ENCODE peak calls at places on chromosomes 16 and 17, in seven cellular contexts. V, T, Z, A, P, C and J are unnamed samples.

GRCh38 chr16:56512025-56512424 is 7.8 kb downstream of the BBS2 start:
- DNase-seq in V (no peak), A (no peak), T (no peak), P (no peak), C (no peak), Z (no peak), J (no peak)

GRCh38 chr17:50117202-50118040 is 12.5 kb downstream of the SAMD14 start:
- DNase-seq in T (peak), V (peak), A (no peak), P (no peak), Z (peak), C (peak), J (peak)

GRCh38 chr16:525520-526180 is 1.9 kb upstream of the CAPN15 start:
- DNase-seq in A (no peak), V (peak), P (no peak), C (peak), T (no peak), Z (peak), J (peak)

GRCh38 chr17:48791128-48792032 is 25.6 kb downstream of the TTLL6 start:
- DNase-seq in V (peak), A (peak), C (peak), P (peak), Z (peak), T (peak), J (peak)

GRCh38 chr17:36494674-36495073 is 8.2 kb downstream of the ZNHIT3 start:
- DNase-seq in P (no peak), A (no peak), V (no peak), C (peak), Z (no peak), T (no peak), J (no peak)

GRCh38 chr16:66036775-66037715 is 329.4 kb upstream of the CDH5 start:
- DNase-seq in A (no peak), T (no peak), C (no peak), P (no peak), Z (no peak), V (no peak), J (no peak)

GRCh38 chr16:3938843-3939624 is 58.5 kb upstream of the CREBBP start:
- DNase-seq in Z (peak), A (peak), V (peak), C (peak), P (peak), T (peak), J (peak)

GRCh38 chr16:19294156-19294649 is 8.7 kb downstream of the CLEC19A start:
- DNase-seq in A (no peak), Z (no peak), T (no peak), C (peak), V (no peak), P (no peak), J (no peak)

GRCh38 chr17:40176409-40177110 is 710 bp upstream of the RAPGEFL1 start:
- DNase-seq in C (no peak), T (no peak), V (no peak), A (no peak), P (no peak), Z (no peak), J (no peak)

GRCh38 chr16:7304932-7305331 is 27.7 kb upstream of the RBFOX1 start:
- DNase-seq in V (peak), Z (no peak), A (no peak), T (no peak), C (no peak), P (no peak), J (no peak)

GRCh38 chr17:75370288-75370687 is 35.2 kb downstream of the GRB2 start:
- DNase-seq in C (no peak), T (no peak), Z (no peak), P (no peak), V (no peak), A (no peak), J (no peak)

GRCh38 chr16:53080345-53081031 is 25.7 kb downstream of the CHD9 start:
- DNase-seq in Z (peak), P (no peak), C (peak), T (no peak), A (no peak), V (peak), J (peak)

GRCh38 chr16:47016700-47017133 is 43.2 kb upstream of the DNAJA2 start:
- DNase-seq in C (no peak), A (no peak), V (no peak), P (no peak), T (no peak), Z (no peak), J (no peak)

GRCh38 chr17:76925333-76925935 is 57.2 kb downstream of the MGAT5B start:
- DNase-seq in V (no peak), T (no peak), Z (no peak), P (no peak), A (no peak), C (no peak), J (peak)

GRCh38 chr16:17359778-17360177 is 111.0 kb downstream of the XYLT1 start:
- DNase-seq in P (no peak), A (no peak), Z (peak), C (no peak), V (no peak), T (no peak), J (no peak)

GRCh38 chr17:67400193-67400592 is 23.1 kb downstream of the PITPNC1 start:
- DNase-seq in T (no peak), A (no peak), Z (peak), V (no peak), C (peak), P (no peak), J (peak)

GRCh38 chr17:50028207-50029120 is 27.4 kb upstream of the ITGA3 start:
- DNase-seq in A (no peak), T (peak), P (no peak), C (no peak), V (peak), Z (peak), J (peak)

GRCh38 chr17:82845163-82845807 is 5.5 kb upstream of the ZNF750 start:
- DNase-seq in A (no peak), Z (no peak), T (no peak), C (no peak), V (no peak), P (no peak), J (no peak)

GRCh38 chr17:17509601-17510425 is 13.6 kb upstream of the RASD1 start:
- DNase-seq in T (no peak), P (no peak), V (no peak), C (no peak), Z (no peak), A (no peak), J (no peak)

GRCh38 chr16:89696598-89697128 is 4.8 kb downstream of the SPATA2L start:
- DNase-seq in V (no peak), P (no peak), T (no peak), C (no peak), A (no peak), Z (no peak), J (peak)

GRCh38 chr17:39376434-39376833 is 25.0 kb downstream of the FBXL20 start:
- DNase-seq in A (no peak), T (no peak), C (peak), V (no peak), Z (no peak), P (no peak), J (no peak)

GRCh38 chr16:56420613-56421012 is 4.7 kb downstream of the AMFR start:
- DNase-seq in V (no peak), T (no peak), A (no peak), C (no peak), Z (no peak), P (no peak), J (no peak)

GRCh38 chr17:49995055-49995738 is at the start of gene DLX3:
- DNase-seq in A (peak), Z (peak), P (peak), V (peak), T (peak), C (peak), J (peak)

GRCh38 chr17:61389670-61390478 is 9.8 kb upstream of the TBX2 start:
- DNase-seq in Z (peak), A (no peak), V (peak), P (no peak), T (peak), C (peak), J (peak)

GRCh38 chr17:40348562-40349476 is 15.7 kb downstream of the GJD3 start:
- DNase-seq in V (no peak), P (no peak), C (no peak), T (no peak), Z (no peak), A (no peak), J (no peak)

GRCh38 chr16:56514845-56515244 is 5.0 kb downstream of the BBS2 start:
- DNase-seq in C (no peak), T (no peak), P (no peak), V (no peak), A (no peak), Z (peak), J (peak)

GRCh38 chr16:72612271-72612670 is 435.7 kb downstream of the ZFHX3 start:
- DNase-seq in Z (peak), T (no peak), V (no peak), A (no peak), P (no peak), C (no peak), J (no peak)

GRCh38 chr17:8131844-8132441 is 8.0 kb upstream of the HES7 start:
- DNase-seq in V (no peak), A (no peak), P (no peak), T (no peak), Z (no peak), C (peak), J (peak)

GRCh38 chr17:17561408-17562144 is 29.9 kb downstream of the PEMT start:
- DNase-seq in T (no peak), C (no peak), Z (no peak), A (no peak), V (no peak), P (no peak), J (no peak)

GRCh38 chr17:82603981-82604448 is 44.2 kb downstream of the WDR45B start:
- DNase-seq in C (peak), A (no peak), Z (peak), V (no peak), P (no peak), T (no peak), J (peak)

GRCh38 chr16:78894872-78895271 is 705.7 kb downstream of the MAF start:
- DNase-seq in V (no peak), T (no peak), C (no peak), A (no peak), Z (no peak), P (no peak), J (no peak)

GRCh38 chr16:80932725-80933124 is 74.0 kb downstream of the CMC2 start:
- DNase-seq in T (no peak), P (no peak), C (peak), Z (peak), A (no peak), V (no peak), J (peak)

GRCh38 chr16:68503334-68503733 is 35.8 kb upstream of the ZFP90 start:
- DNase-seq in C (no peak), A (no peak), P (no peak), V (no peak), T (no peak), Z (peak), J (no peak)

GRCh38 chr16:84845496-84846002 is 25.8 kb downstream of the CRISPLD2 start:
- DNase-seq in P (no peak), T (peak), C (no peak), V (no peak), A (no peak), Z (no peak), J (no peak)

GRCh38 chr16:84844049-84844350 is 24.2 kb downstream of the CRISPLD2 start:
- DNase-seq in V (no peak), T (no peak), A (no peak), C (no peak), Z (no peak), P (no peak), J (no peak)

GRCh38 chr16:84842516-84843148 is 22.8 kb downstream of the CRISPLD2 start:
- DNase-seq in C (no peak), T (no peak), V (no peak), P (no peak), A (no peak), Z (no peak), J (no peak)

GRCh38 chr16:84843149-84844048 is 23.6 kb downstream of the CRISPLD2 start:
- DNase-seq in Z (no peak), P (no peak), C (no peak), T (no peak), A (no peak), V (no peak), J (no peak)

DNA sequence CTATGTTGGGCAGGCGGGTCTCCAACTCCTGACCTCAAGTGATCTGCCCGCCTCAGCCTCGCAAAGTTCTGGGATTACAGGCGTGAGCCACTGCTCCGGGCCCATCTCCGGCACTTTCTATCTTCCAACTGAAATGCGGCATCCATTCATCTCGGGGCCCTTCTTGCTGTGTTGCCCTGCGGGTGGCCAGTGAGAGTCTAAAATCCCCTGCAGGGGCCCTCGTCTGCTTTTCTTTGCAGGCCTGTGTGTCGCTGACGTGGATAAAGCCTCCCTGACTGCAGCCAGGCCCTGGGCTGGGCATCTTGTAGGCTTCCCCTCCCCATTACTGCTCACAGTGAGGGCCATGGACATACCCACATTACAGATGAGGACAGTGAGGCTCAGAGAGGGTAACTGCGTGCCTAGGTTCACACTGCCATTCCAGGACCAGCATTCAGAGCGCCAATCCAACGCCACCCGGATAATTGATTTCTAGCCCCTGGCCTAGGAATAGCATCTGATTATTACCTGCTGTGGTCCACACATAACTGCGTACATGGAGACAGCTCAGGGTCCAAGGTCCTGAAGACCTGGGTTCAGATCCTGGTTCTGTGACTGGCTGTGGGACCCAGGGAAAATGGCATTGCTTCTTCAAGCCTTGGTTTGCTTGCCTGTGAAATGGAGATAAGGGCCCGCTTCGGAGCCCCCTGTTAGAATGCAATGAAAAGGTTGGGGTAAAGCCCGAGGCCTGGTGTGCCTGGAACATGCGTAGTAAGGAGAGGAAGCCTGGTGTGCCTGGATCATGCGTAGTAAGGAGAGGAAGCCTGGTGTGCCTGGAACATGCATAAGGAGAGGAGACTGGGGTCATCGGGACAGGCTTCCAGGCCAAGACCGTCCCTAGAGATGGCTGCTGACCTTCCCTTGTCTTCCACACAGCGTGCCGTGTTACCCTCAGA is 25.0 kb downstream of the CRISPLD2 start:
- DNase-seq in A (peak), P (peak), C (no peak), Z (no peak), V (peak), T (peak), J (no peak)
- H2AK5ac ChIP-seq in A (no peak), P (no peak), C (no peak), Z (peak), V (no peak), T (no peak), J (no peak)

GRCh38 chr16:8961811-8962390 is 1.8 kb downstream of the USP7 start:
- DNase-seq in T (no peak), A (no peak), C (no peak), Z (no peak), P (no peak), V (no peak), J (peak)
- H2AK5ac ChIP-seq in T (no peak), A (no peak), C (no peak), Z (no peak), P (no peak), V (no peak), J (no peak)

DNA sequence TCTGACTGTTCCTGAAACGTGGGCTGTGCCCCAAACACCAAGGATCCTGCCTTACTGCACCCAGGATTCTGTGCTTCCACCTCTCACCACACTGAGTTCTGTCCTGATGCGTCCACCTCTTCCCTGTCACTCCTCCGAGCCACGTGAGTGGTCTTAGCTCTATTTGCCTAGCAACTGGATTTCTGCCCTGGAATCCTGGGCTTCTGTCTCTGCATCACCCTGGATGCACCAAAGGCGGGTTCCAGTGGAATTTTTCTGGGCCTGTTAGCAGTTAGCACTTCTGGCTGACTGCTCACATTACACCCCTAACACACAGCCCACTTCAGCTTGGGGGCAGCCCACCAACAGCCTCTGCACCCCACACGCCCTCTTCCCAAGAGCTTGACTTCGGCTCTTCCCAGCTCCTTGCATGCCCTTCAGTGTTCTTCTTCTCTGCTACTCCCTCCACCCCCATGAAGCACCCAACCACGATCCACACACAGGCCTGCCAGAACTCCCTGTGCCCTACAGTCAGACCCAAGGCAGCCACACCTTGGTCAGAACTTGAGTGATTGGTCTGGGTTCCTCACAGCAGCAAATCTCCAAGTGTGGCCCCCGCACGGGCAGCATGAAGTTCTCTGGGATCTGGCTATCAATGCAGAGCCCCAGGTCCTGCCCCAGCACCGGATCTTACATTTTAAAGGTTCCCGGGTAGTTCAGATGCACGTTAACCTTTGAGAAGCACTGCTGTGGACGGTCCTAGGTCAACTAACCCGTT is 129.8 kb upstream of the RCVRN start:
- DNase-seq in P (no peak), A (no peak), V (no peak), C (no peak), Z (no peak), T (no peak), J (no peak)
- H2AK5ac ChIP-seq in P (peak), A (no peak), V (no peak), C (no peak), Z (no peak), T (no peak), J (no peak)

DNA sequence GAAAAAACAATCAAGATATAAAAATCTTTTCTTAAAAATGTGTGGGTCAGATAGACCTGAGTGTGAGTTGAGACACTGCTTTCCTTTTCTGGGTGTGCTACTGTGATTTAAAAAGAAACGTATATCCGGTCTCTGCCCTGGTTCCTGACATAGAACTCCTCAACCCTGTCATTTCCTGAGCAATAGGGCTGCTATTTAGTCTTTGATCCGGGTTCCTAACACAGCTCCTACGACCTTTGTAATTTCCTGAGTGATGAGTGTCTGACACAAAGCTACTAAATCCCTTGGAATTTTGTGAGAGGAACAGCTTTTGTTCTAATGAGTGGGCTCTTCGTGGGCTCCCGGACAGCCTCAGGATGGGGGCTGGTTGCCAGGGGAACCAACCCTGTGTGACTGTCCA is 93.9 kb upstream of the FA2H start:
- DNase-seq in T (no peak), C (peak), Z (peak), A (no peak), P (peak), V (no peak), J (peak)
- H2AK5ac ChIP-seq in T (no peak), C (no peak), Z (no peak), A (no peak), P (no peak), V (no peak), J (no peak)

DNA sequence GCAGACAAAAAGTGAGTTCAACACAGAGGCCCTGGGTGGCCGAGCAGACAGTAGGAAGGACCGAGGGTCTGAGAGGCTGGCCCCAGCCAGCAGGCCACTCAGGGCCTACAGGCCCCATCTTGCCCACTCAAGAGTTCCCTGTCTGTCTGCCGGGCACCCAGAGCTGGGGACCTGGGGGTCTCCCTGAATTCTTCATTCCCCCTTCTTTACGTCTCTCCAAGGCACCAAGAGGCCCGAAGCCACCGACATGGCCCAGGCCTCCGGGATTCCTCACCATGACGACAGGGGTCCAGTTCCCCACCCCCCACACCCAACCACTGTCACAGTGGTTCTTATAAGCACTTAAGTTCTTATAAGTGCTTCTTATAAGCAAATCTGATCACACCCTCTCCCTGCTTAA is 49.2 kb downstream of the NOS2 start:
- DNase-seq in T (peak), A (no peak), Z (no peak), C (no peak), V (no peak), P (no peak), J (no peak)
- H2AK5ac ChIP-seq in T (no peak), A (no peak), Z (no peak), C (no peak), V (no peak), P (no peak), J (no peak)

DNA sequence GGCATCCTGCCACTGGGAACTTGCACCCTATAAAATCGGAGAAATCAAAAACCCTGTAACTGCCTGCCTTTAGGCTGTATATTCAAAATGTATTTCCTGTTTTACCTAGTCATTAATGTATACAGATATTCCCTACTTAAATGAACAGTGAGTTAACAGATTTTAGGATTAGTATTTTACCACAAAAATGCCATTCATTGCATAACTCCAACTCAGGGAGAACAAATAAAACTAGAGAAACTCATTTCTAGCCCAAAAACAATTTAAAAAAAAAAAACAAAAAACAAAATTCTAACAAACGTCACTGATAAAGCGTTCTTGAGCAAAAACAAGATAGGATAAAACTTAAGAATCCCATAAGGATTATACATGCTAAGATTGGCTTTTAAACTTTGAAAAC is 3.7 kb upstream of the DHX33 start:
- DNase-seq in C (no peak), A (no peak), T (no peak), V (no peak), P (no peak), Z (no peak), J (no peak)
- H2AK5ac ChIP-seq in C (no peak), A (no peak), T (no peak), V (no peak), P (no peak), Z (no peak), J (no peak)